ENCODE peak calls at places on chromosome 12, in five cellular contexts. U is stimulated activated CD4-positive, alpha-beta T cell treated with anti-CD3 and anti-CD28 coated beads, Interleukin-2, amount 100 ng/mL, for 48 hours; K is activated T-helper 9 cell treated with anti-CD3 and anti-CD28 coated beads, Interleukin-2, amount 50 U/mL, for 16 hours; D is NCI-H1436; L is D721Med. Y is an unnamed sample.

GRCh38 chr12:109833307-109834189 is at the start of gene TRPV4:
- DNase-seq in D (no peak), L (no peak), U (no peak), K (no peak), Y (no peak)

GRCh38 chr12:16844875-16845274 is 238.9 kb upstream of the LMO3 start:
- DNase-seq in U (no peak), K (no peak), L (no peak), D (no peak), Y (no peak)

GRCh38 chr12:64746663-64747062 is 12.5 kb downstream of the GNS start:
- DNase-seq in D (no peak), L (no peak), U (no peak), K (no peak), Y (no peak)

GRCh38 chr12:104859144-104859543 is 98.9 kb downstream of the SLC41A2 start:
- DNase-seq in U (no peak), L (no peak), D (no peak), K (no peak), Y (peak)

GRCh38 chr12:20641127-20641526 is 54.0 kb upstream of the SLCO1C1 start:
- DNase-seq in U (no peak), K (no peak), D (no peak), L (no peak), Y (no peak)

GRCh38 chr12:53530920-53531319 is 23.6 kb upstream of the NPFF start:
- DNase-seq in D (no peak), U (no peak), L (no peak), K (no peak), Y (no peak)

GRCh38 chr12:55702861-55703260 is 4.8 kb downstream of the ITGA7 start:
- DNase-seq in U (no peak), K (no peak), L (no peak), D (no peak), Y (no peak)

GRCh38 chr12:117998719-117999118 is 17.8 kb upstream of the RFC5 start:
- DNase-seq in D (no peak), L (no peak), K (no peak), U (no peak), Y (no peak)

GRCh38 chr12:92224685-92225331 is 79.2 kb upstream of the BTG1 start:
- DNase-seq in U (no peak), K (no peak), D (no peak), L (no peak), Y (no peak)

GRCh38 chr12:111410229-111411186 is 4.8 kb downstream of the SH2B3 start:
- DNase-seq in U (no peak), K (no peak), D (no peak), L (no peak), Y (no peak)

GRCh38 chr12:108798551-108799221 is 58.7 kb downstream of the SSH1 start:
- DNase-seq in K (no peak), D (no peak), L (no peak), U (no peak), Y (no peak)

GRCh38 chr12:60760965-60761364 is 1165.1 kb downstream of the SLC16A7 start:
- DNase-seq in U (no peak), L (no peak), D (no peak), K (no peak), Y (no peak)

GRCh38 chr12:52834727-52835001 is 553 bp upstream of the KRT79 start:
- DNase-seq in L (no peak), U (no peak), K (no peak), D (no peak), Y (no peak)

GRCh38 chr12:124548854-124549378 is 18.5 kb downstream of the NCOR2 start:
- DNase-seq in U (no peak), D (no peak), L (no peak), K (no peak), Y (no peak)

GRCh38 chr12:11794311-11794710 is 144.8 kb downstream of the ETV6 start:
- DNase-seq in L (no peak), U (no peak), D (no peak), K (no peak), Y (no peak)

GRCh38 chr12:52232916-52233461 is at the start of gene KRT7:
- DNase-seq in U (no peak), D (no peak), L (no peak), K (no peak), Y (no peak)

GRCh38 chr12:28189774-28190320 is 409 bp upstream of the CCDC91 start:
- DNase-seq in L (no peak), U (peak), D (no peak), K (no peak), Y (no peak)

GRCh38 chr12:89708793-89709156 is at the start of gene ATP2B1:
- DNase-seq in U (peak), D (peak), L (no peak), K (peak), Y (no peak)

GRCh38 chr12:115478505-115478904 is 794.5 kb upstream of the TBX3 start:
- DNase-seq in U (no peak), D (no peak), K (no peak), L (no peak), Y (no peak)